ENCODE peak calls at places on chromosomes 2 and 18, in six cellular contexts. W, E, C, U, S and V are unnamed samples.

GRCh38 chr2:950627-950992 is at the start of gene SNTG2:
- DNase-seq in U (no peak), C (peak; percentile 88), E (no peak), W (no peak), S (peak; percentile 97), V (no peak)

GRCh38 chr2:40458271-40458794 is 6.4 kb upstream of the SLC8A1 start:
- DNase-seq in W (no peak), S (peak; percentile 49), E (no peak), U (no peak), C (no peak), V (no peak)

GRCh38 chr18:34947711-34948125 is 93.5 kb upstream of the MAPRE2 start:
- DNase-seq in S (no peak), W (peak; percentile 54), E (no peak), U (peak; percentile 66), C (no peak), V (peak; percentile 65)

GRCh38 chr2:232351686-232352510 is 26.7 kb upstream of the ALPP start:
- DNase-seq in E (no peak), C (no peak), W (no peak), S (no peak), U (no peak), V (no peak)

GRCh38 chr18:34222025-34222395 is 2.7 kb downstream of the NOL4 start:
- DNase-seq in U (no peak), C (no peak), S (peak; percentile 41), E (no peak), W (no peak), V (no peak)

GRCh38 chr2:62287895-62288589 is 92.1 kb downstream of the B3GNT2 start:
- DNase-seq in S (peak; percentile 81), C (peak; percentile 58), W (peak; percentile 51), E (peak; percentile 94), U (peak; percentile 44), V (no peak)

GRCh38 chr2:23299796-23300195 is 85.2 kb upstream of the KLHL29 start:
- DNase-seq in C (no peak), S (no peak), U (no peak), E (no peak), W (no peak), V (no peak)

GRCh38 chr18:47930844-47931706 is 616 bp upstream of the SMAD2 start:
- DNase-seq in W (peak; percentile 96), U (peak; percentile 91), S (peak; percentile 96), E (peak; percentile 73), C (peak; percentile 89), V (peak; percentile 94)

GRCh38 chr2:94874277-94874997 is 3.2 kb downstream of the TEKT4 start:
- DNase-seq in U (peak; percentile 50), C (peak; percentile 87), W (peak; percentile 58), E (no peak), S (peak; percentile 89), V (peak; percentile 6)

GRCh38 chr2:10333247-10333613 is 30.5 kb downstream of the HPCAL1 start:
- DNase-seq in W (no peak), C (no peak), S (no peak), E (no peak), U (no peak), V (no peak)

GRCh38 chr2:74551530-74551929 is 2.2 kb downstream of the LOXL3 start:
- DNase-seq in E (no peak), C (no peak), S (no peak), U (no peak), W (no peak), V (no peak)

GRCh38 chr2:197452754-197453122 is 614 bp upstream of the COQ10B start:
- DNase-seq in E (no peak), C (no peak), U (no peak), W (no peak), S (no peak), V (no peak)

GRCh38 chr2:75276093-75277055 is 77.1 kb upstream of the TACR1 start:
- DNase-seq in W (peak; percentile 47), E (no peak), S (no peak), C (no peak), U (peak; percentile 11), V (peak; percentile 72)

GRCh38 chr2:60282886-60283285 is 270.6 kb downstream of the BCL11A start:
- DNase-seq in C (no peak), S (no peak), U (no peak), E (no peak), W (no peak), V (no peak)

GRCh38 chr2:28437142-28437835 is 44.6 kb downstream of the FOSL2 start:
- DNase-seq in W (no peak), C (no peak), S (peak; percentile 64), U (no peak), E (no peak), V (no peak)

GRCh38 chr2:52703004-52703403 is 1064.6 kb upstream of the CHAC2 start:
- DNase-seq in S (no peak), W (no peak), E (no peak), C (no peak), U (no peak), V (no peak)

GRCh38 chr2:176935543-176936102 is 277.0 kb upstream of the HNRNPA3 start:
- DNase-seq in E (peak; percentile 26), W (no peak), U (no peak), S (no peak), C (no peak), V (no peak)

GRCh38 chr18:37398248-37398920 is 167.2 kb downstream of the CELF4 start:
- DNase-seq in S (no peak), C (no peak), U (no peak), E (no peak), W (no peak), V (peak; percentile 17)

GRCh38 chr2:74779587-74780135 is 54.3 kb upstream of the HK2 start:
- DNase-seq in C (no peak), S (no peak), U (no peak), E (no peak), W (no peak), V (no peak)

GRCh38 chr18:9520666-9521065 is 45.4 kb downstream of the RALBP1 start:
- DNase-seq in E (no peak), U (no peak), C (no peak), W (no peak), S (no peak), V (no peak)

GRCh38 chr2:235737396-235737795 is 243.6 kb downstream of the AGAP1 start:
- DNase-seq in E (no peak), C (no peak), U (no peak), W (no peak), S (no peak), V (no peak)

GRCh38 chr2:228039752-228040534 is 141.5 kb downstream of the SPHKAP start:
- DNase-seq in C (no peak), W (peak; percentile 51), E (no peak), S (peak; percentile 25), U (peak; percentile 41), V (no peak)

GRCh38 chr2:165293439-165294420 is 54.5 kb downstream of the SCN2A start:
- DNase-seq in E (peak; percentile 56), S (peak; percentile 67), C (peak; percentile 29), U (peak; percentile 81), W (peak; percentile 85), V (peak; percentile 87)

GRCh38 chr2:239829326-239829725 is 195.8 kb downstream of the NDUFA10 start:
- DNase-seq in C (no peak), U (no peak), S (peak; percentile 1), W (no peak), E (no peak), V (no peak)

GRCh38 chr2:216632952-216633615 is at the start of gene IGFBP2:
- DNase-seq in C (no peak), E (no peak), S (peak; percentile 96), W (peak; percentile 66), U (no peak), V (peak; percentile 40)

GRCh38 chr18:49625021-49625691 is 63.3 kb downstream of the LIPG start:
- DNase-seq in C (no peak), E (no peak), W (no peak), U (no peak), S (no peak), V (peak; percentile 57)

GRCh38 chr18:79566841-79567370 is 112.7 kb upstream of the CTDP1 start:
- DNase-seq in C (no peak), E (no peak), S (no peak), W (no peak), U (no peak), V (no peak)

GRCh38 chr18:79570266-79571201 is 109.1 kb upstream of the CTDP1 start:
- DNase-seq in E (no peak), C (no peak), S (no peak), W (no peak), U (no peak), V (peak; percentile 87)

GRCh38 chr18:79567481-79568147 is 112.0 kb upstream of the CTDP1 start:
- DNase-seq in U (no peak), S (no peak), E (no peak), C (no peak), W (no peak), V (peak; percentile 98)

GRCh38 chr18:79569720-79570119 is 109.9 kb upstream of the CTDP1 start:
- DNase-seq in C (no peak), E (no peak), S (no peak), U (no peak), W (no peak), V (no peak)

DNA sequence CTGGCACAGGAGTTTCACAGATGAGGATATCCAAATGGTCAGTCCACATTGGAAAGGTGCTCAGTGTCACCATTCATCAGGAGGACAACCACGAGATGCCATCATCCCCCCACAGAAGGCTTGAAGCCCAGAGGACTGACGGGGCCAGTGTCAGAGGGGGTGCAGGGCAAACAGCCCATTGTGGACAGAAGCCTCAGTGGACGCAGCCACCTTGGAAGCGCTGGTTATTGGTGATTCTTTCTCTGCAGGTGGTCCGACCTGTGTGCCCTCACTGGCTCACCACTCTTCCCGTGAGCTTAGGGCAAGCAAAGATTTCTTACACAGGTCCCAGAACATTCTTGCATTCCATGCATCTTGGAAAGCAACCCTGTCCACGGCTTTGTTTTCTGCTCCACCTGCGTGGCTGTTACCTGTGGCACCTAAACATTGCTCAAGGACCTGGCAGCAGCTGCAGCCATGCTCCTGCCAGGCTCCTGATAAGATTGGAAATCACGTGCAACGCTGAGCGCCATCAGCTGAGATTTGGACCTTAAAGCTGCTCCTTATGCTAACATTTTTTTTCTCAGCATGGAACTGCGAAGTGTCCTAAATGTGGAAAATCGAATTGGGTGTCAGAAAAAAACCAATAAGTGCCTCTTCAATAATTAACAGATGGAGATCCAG is 110.9 kb upstream of the CTDP1 start:
- DNase-seq in E (no peak), U (no peak), W (no peak), S (no peak), C (no peak), V (no peak)
- TF ChIP-seq SMC3 in E (no peak), U (no peak), W (no peak), S (no peak), C (no peak), V (no peak)

GRCh38 chr2:88307817-88308216 is 137.7 kb downstream of the THNSL2 start:
- DNase-seq in U (peak; percentile 65), C (peak; percentile 26), E (no peak), W (peak; percentile 51), S (peak; percentile 43), V (peak; percentile 0)
- TF ChIP-seq CTCF in U (peak; percentile 80), C (peak; percentile 69), E (peak; percentile 48), W (peak; percentile 29), S (peak; percentile 55), V (peak; percentile 18)

DNA sequence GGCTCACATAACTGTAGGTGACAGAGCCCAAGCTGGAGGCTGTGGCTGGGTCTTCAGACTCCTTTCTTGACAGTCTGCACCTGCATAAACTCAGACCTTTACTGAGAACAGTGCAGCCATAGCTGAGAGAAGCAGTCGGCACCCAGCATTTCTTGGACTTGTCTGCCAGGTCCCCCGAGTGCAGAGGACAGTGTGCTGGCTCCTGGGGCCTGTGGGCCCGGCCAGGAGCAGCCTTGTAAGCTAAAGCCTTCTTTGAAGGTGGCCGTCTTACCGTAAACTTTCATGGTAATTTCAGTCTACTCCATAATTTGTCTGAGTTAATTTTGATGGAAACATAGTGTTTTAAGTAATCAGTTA is 70.9 kb downstream of the LRRFIP1 start:
- DNase-seq in S (no peak), E (no peak), U (no peak), W (no peak), C (no peak), V (no peak)
- H3K4me1 ChIP-seq in S (peaks cover 89% of the 10 kb centered on the region), E (peaks cover 54% of the 10 kb centered on the region), U (peaks cover 67% of the 10 kb centered on the region), W (peaks cover 71% of the 10 kb centered on the region), C (peaks cover 56% of the 10 kb centered on the region), V (peaks cover 64% of the 10 kb centered on the region)

GRCh38 chr2:99399795-99400194 is 62.6 kb downstream of the EIF5B start:
- DNase-seq in U (no peak), C (no peak), W (no peak), S (no peak), E (no peak), V (no peak)
- TF ChIP-seq SMC3 in U (no peak), C (no peak), W (no peak), S (no peak), E (no peak), V (no peak)